ENCODE peak calls at places on chromosomes 13 and 19, in eight cellular contexts. One of them, this sample, is unnamed. For H3K27me3, the result is how much of the 10 kb centered on the place peaks cover.

GRCh38 chr13:98433654-98434053 is 143.3 kb downstream of the STK24 start:
- DNase-seq in fibroblast of lung: no peak
- DNase-seq in PC-9: no peak
- DNase-seq in hepatocyte: no peak
- DNase-seq in astrocyte: no peak
- DNase-seq in DND-41: no peak
- DNase-seq in HCT116: no peak
- DNase-seq in GM23338: no peak
- DNase-seq in this sample: no peak

GRCh38 chr19:41377977-41378707 is 1.8 kb downstream of the TMEM91 start:
- DNase-seq in fibroblast of lung: no peak
- DNase-seq in PC-9: no peak
- DNase-seq in hepatocyte: peak
- DNase-seq in astrocyte: no peak
- DNase-seq in DND-41: no peak
- DNase-seq in HCT116: no peak
- DNase-seq in GM23338: peak
- DNase-seq in this sample: no peak

GRCh38 chr19:37218592-37218935 is 550 bp downstream of the ZNF383 start:
- DNase-seq in fibroblast of lung: peak
- DNase-seq in PC-9: no peak
- DNase-seq in hepatocyte: no peak
- DNase-seq in astrocyte: peak
- DNase-seq in DND-41: no peak
- DNase-seq in HCT116: no peak
- DNase-seq in GM23338: no peak
- DNase-seq in this sample: no peak

GRCh38 chr13:74450976-74451375 is 316.8 kb upstream of the KLF12 start:
- DNase-seq in fibroblast of lung: peak
- DNase-seq in PC-9: no peak
- DNase-seq in hepatocyte: no peak
- DNase-seq in astrocyte: peak
- DNase-seq in DND-41: no peak
- DNase-seq in HCT116: no peak
- DNase-seq in GM23338: no peak
- DNase-seq in this sample: no peak

GRCh38 chr19:51703655-51704515 is 10.8 kb downstream of the SPACA6 start:
- DNase-seq in fibroblast of lung: peak
- DNase-seq in PC-9: peak
- DNase-seq in hepatocyte: peak
- DNase-seq in astrocyte: peak
- DNase-seq in DND-41: peak
- DNase-seq in HCT116: peak
- DNase-seq in GM23338: peak
- DNase-seq in this sample: peak

GRCh38 chr13:113548171-113548641 is 36.3 kb upstream of the TFDP1 start:
- DNase-seq in fibroblast of lung: peak
- DNase-seq in PC-9: no peak
- DNase-seq in hepatocyte: no peak
- DNase-seq in astrocyte: peak
- DNase-seq in DND-41: no peak
- DNase-seq in HCT116: no peak
- DNase-seq in GM23338: no peak
- DNase-seq in this sample: no peak

GRCh38 chr19:8835446-8835845 is 3.3 kb downstream of the MBD3L1 start:
- DNase-seq in fibroblast of lung: no peak
- DNase-seq in PC-9: no peak
- DNase-seq in hepatocyte: no peak
- DNase-seq in astrocyte: no peak
- DNase-seq in DND-41: no peak
- DNase-seq in HCT116: no peak
- DNase-seq in GM23338: no peak
- DNase-seq in this sample: no peak

GRCh38 chr13:113171250-113172125 is 13.0 kb downstream of the PROZ start:
- DNase-seq in fibroblast of lung: no peak
- DNase-seq in PC-9: no peak
- DNase-seq in hepatocyte: no peak
- DNase-seq in astrocyte: no peak
- DNase-seq in DND-41: no peak
- DNase-seq in HCT116: no peak
- DNase-seq in GM23338: no peak
- DNase-seq in this sample: no peak

GRCh38 chr19:52307275-52307674 is 10.3 kb downstream of the ZNF480 start:
- DNase-seq in fibroblast of lung: peak
- DNase-seq in PC-9: no peak
- DNase-seq in hepatocyte: no peak
- DNase-seq in astrocyte: peak
- DNase-seq in DND-41: peak
- DNase-seq in HCT116: peak
- DNase-seq in GM23338: peak
- DNase-seq in this sample: no peak

GRCh38 chr19:45468159-45468651 is 409 bp downstream of the FOSB start:
- DNase-seq in fibroblast of lung: no peak
- DNase-seq in PC-9: no peak
- DNase-seq in hepatocyte: peak
- DNase-seq in astrocyte: no peak
- DNase-seq in DND-41: no peak
- DNase-seq in HCT116: no peak
- DNase-seq in GM23338: no peak
- DNase-seq in this sample: no peak

GRCh38 chr13:47409778-47410177 is 512.9 kb upstream of the HTR2A start:
- DNase-seq in fibroblast of lung: peak
- DNase-seq in PC-9: no peak
- DNase-seq in hepatocyte: peak
- DNase-seq in astrocyte: no peak
- DNase-seq in DND-41: no peak
- DNase-seq in HCT116: no peak
- DNase-seq in GM23338: no peak
- DNase-seq in this sample: peak

GRCh38 chr19:16325671-16326400 is 1.2 kb downstream of the KLF2 start:
- DNase-seq in fibroblast of lung: peak
- DNase-seq in PC-9: no peak
- DNase-seq in hepatocyte: peak
- DNase-seq in astrocyte: no peak
- DNase-seq in DND-41: no peak
- DNase-seq in HCT116: no peak
- DNase-seq in GM23338: peak
- DNase-seq in this sample: no peak

GRCh38 chr13:24228852-24229458 is 68.4 kb downstream of the SPATA13 start:
- DNase-seq in fibroblast of lung: peak
- DNase-seq in PC-9: peak
- DNase-seq in hepatocyte: peak
- DNase-seq in astrocyte: peak
- DNase-seq in DND-41: peak
- DNase-seq in HCT116: peak
- DNase-seq in GM23338: peak
- DNase-seq in this sample: peak

GRCh38 chr13:63081400-63082014 is 1665.9 kb upstream of the PCDH20 start:
- DNase-seq in fibroblast of lung: no peak
- DNase-seq in PC-9: no peak
- DNase-seq in hepatocyte: no peak
- DNase-seq in astrocyte: no peak
- DNase-seq in DND-41: no peak
- DNase-seq in HCT116: no peak
- DNase-seq in GM23338: no peak
- DNase-seq in this sample: no peak

GRCh38 chr19:12453495-12453894 is 12.7 kb upstream of the ZNF443 start:
- DNase-seq in fibroblast of lung: no peak
- DNase-seq in PC-9: peak
- DNase-seq in hepatocyte: no peak
- DNase-seq in astrocyte: no peak
- DNase-seq in DND-41: no peak
- DNase-seq in HCT116: no peak
- DNase-seq in GM23338: peak
- DNase-seq in this sample: peak

GRCh38 chr19:47107201-47107952 is 6.2 kb downstream of the ZC3H4 start:
- DNase-seq in fibroblast of lung: no peak
- DNase-seq in PC-9: peak
- DNase-seq in hepatocyte: peak
- DNase-seq in astrocyte: peak
- DNase-seq in DND-41: no peak
- DNase-seq in HCT116: no peak
- DNase-seq in GM23338: no peak
- DNase-seq in this sample: peak

GRCh38 chr19:32748497-32748896 is 28.9 kb downstream of the TDRD12 start:
- DNase-seq in fibroblast of lung: no peak
- DNase-seq in PC-9: no peak
- DNase-seq in hepatocyte: no peak
- DNase-seq in astrocyte: no peak
- DNase-seq in DND-41: no peak
- DNase-seq in HCT116: no peak
- DNase-seq in GM23338: peak
- DNase-seq in this sample: peak

GRCh38 chr19:35533822-35534521 is 716 bp downstream of the GAPDHS start:
- DNase-seq in fibroblast of lung: peak
- DNase-seq in PC-9: no peak
- DNase-seq in hepatocyte: peak
- DNase-seq in astrocyte: no peak
- DNase-seq in DND-41: no peak
- DNase-seq in HCT116: no peak
- DNase-seq in GM23338: peak
- DNase-seq in this sample: no peak
- TF ChIP-seq EZH2 in fibroblast of lung: no peak
- TF ChIP-seq EZH2 in PC-9: no peak
- TF ChIP-seq EZH2 in hepatocyte: no peak
- TF ChIP-seq EZH2 in astrocyte: peak
- TF ChIP-seq EZH2 in DND-41: no peak
- TF ChIP-seq EZH2 in HCT116: no peak
- TF ChIP-seq EZH2 in GM23338: no peak
- TF ChIP-seq EZH2 in this sample: no peak

DNA sequence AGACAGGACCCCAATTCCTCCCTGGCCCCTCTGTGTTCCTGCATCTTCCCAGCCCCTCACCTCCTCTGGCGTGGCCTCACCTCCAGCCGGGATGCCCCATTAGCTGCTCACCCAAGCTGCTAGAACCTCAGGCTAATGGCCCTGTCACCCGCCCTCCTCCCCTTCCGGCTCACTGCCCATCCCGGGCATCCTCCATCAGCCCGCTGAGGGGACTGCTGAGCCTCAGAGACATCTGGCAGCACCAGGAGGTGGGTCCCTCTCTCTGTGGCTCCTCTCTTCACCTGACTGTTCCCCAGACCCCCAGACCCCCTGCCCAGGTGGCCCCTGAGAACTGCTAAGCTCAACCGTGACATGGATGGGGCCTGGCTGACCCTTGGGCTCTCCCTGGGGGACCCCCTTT is 2.9 kb downstream of the FFAR1 start:
- DNase-seq in fibroblast of lung: no peak
- DNase-seq in PC-9: no peak
- DNase-seq in hepatocyte: no peak
- DNase-seq in astrocyte: no peak
- DNase-seq in DND-41: no peak
- DNase-seq in HCT116: no peak
- DNase-seq in GM23338: no peak
- DNase-seq in this sample: no peak
- H3K27me3 ChIP-seq in fibroblast of lung: under half
- H3K27me3 ChIP-seq in PC-9: under half
- H3K27me3 ChIP-seq in hepatocyte: under half
- H3K27me3 ChIP-seq in astrocyte: under half
- H3K27me3 ChIP-seq in DND-41: under half
- H3K27me3 ChIP-seq in HCT116: under half
- H3K27me3 ChIP-seq in GM23338: under half
- H3K27me3 ChIP-seq in this sample: under half

DNA sequence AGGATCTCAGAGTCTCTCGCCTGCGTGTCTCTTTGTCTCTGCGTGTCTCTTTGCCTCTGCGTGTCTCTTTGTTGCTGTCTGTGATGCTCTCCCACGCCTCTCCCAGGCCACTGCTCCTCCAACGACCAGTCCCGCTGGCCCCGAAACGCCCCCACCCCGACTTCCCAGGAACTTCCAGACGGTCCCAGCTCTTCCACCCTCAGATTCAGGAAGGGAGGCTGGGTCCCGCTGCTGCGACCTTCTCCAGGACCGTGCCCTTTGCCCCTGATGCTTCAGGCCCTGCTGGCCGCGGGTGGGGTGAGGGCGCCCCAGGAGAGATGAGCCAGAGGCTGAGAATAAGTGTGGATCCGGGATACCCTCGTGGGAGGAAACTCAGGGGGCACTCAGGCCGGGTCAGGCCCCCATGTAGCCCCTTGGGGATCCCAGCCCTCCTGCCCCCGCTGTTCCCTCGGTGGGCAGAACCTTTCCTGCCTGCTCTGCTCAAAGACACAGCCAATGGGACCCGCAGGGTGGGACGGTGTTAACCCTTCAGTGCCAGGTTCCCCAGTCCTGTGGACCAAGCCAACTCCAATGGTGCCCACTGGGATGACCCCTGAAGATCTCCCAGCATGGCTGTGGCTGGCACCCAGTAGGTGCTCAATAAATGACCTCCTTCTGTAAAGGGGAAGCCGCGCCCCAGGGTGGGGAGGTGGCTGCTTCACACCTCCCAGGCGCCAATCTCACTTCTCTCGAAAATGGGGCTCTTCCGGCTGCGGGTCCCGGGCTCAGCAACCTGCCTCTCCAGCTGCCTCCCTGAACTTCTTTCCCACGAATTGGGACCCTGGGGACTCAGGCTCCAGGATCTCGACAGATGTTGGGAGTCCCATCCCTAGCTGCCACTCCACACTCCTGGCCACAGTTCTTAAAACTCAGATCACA is 1.5 kb upstream of the S1PR5 start:
- DNase-seq in fibroblast of lung: no peak
- DNase-seq in PC-9: no peak
- DNase-seq in hepatocyte: no peak
- DNase-seq in astrocyte: no peak
- DNase-seq in DND-41: no peak
- DNase-seq in HCT116: no peak
- DNase-seq in GM23338: peak
- DNase-seq in this sample: no peak
- TF ChIP-seq EZH2 in fibroblast of lung: no peak
- TF ChIP-seq EZH2 in PC-9: no peak
- TF ChIP-seq EZH2 in hepatocyte: no peak
- TF ChIP-seq EZH2 in astrocyte: no peak
- TF ChIP-seq EZH2 in DND-41: no peak
- TF ChIP-seq EZH2 in HCT116: no peak
- TF ChIP-seq EZH2 in GM23338: no peak
- TF ChIP-seq EZH2 in this sample: no peak

GRCh38 chr13:28820099-28821051 is at the start of gene MTUS2:
- DNase-seq in fibroblast of lung: no peak
- DNase-seq in PC-9: no peak
- DNase-seq in hepatocyte: peak
- DNase-seq in astrocyte: no peak
- DNase-seq in DND-41: no peak
- DNase-seq in HCT116: no peak
- DNase-seq in GM23338: peak
- DNase-seq in this sample: no peak

GRCh38 chr13:28819748-28820098 is 416 bp upstream of the MTUS2 start:
- DNase-seq in fibroblast of lung: peak
- DNase-seq in PC-9: no peak
- DNase-seq in hepatocyte: peak
- DNase-seq in astrocyte: peak
- DNase-seq in DND-41: no peak
- DNase-seq in HCT116: no peak
- DNase-seq in GM23338: peak
- DNase-seq in this sample: peak

GRCh38 chr13:28822801-28823200 is 2.7 kb downstream of the MTUS2 start:
- DNase-seq in fibroblast of lung: no peak
- DNase-seq in PC-9: no peak
- DNase-seq in hepatocyte: no peak
- DNase-seq in astrocyte: no peak
- DNase-seq in DND-41: no peak
- DNase-seq in HCT116: no peak
- DNase-seq in GM23338: no peak
- DNase-seq in this sample: no peak

GRCh38 chr13:28819046-28819747 is 942 bp upstream of the MTUS2 start:
- DNase-seq in fibroblast of lung: peak
- DNase-seq in PC-9: no peak
- DNase-seq in hepatocyte: peak
- DNase-seq in astrocyte: peak
- DNase-seq in DND-41: no peak
- DNase-seq in HCT116: no peak
- DNase-seq in GM23338: peak
- DNase-seq in this sample: peak

GRCh38 chr13:28822161-28822560 is 2.0 kb downstream of the MTUS2 start:
- DNase-seq in fibroblast of lung: no peak
- DNase-seq in PC-9: no peak
- DNase-seq in hepatocyte: no peak
- DNase-seq in astrocyte: no peak
- DNase-seq in DND-41: no peak
- DNase-seq in HCT116: no peak
- DNase-seq in GM23338: no peak
- DNase-seq in this sample: no peak
- H3K27me3 ChIP-seq in fibroblast of lung: under half
- H3K27me3 ChIP-seq in PC-9: under half
- H3K27me3 ChIP-seq in hepatocyte: under half
- H3K27me3 ChIP-seq in astrocyte: under half
- H3K27me3 ChIP-seq in DND-41: under half
- H3K27me3 ChIP-seq in HCT116: under half
- H3K27me3 ChIP-seq in GM23338: half or more
- H3K27me3 ChIP-seq in this sample: under half